ENCODE peak calls at places on chromosomes 3 and 15, in five cellular contexts. J is GM12878, D is HepG2, L is H1, K is K562. N is an unnamed sample.

GRCh38 chr15:88664151-88664778 is 25.4 kb downstream of the ISG20 start:
- DNase-seq in L (no peak), K (no peak), D (no peak), J (no peak), N (no peak)

GRCh38 chr3:158810823-158811425 is 9.1 kb downstream of the MFSD1 start:
- DNase-seq in L (no peak), K (no peak), J (no peak), D (no peak), N (no peak)

GRCh38 chr3:105414841-105415240 is 48.1 kb downstream of the ALCAM start:
- DNase-seq in K (no peak), D (no peak), L (no peak), J (no peak), N (no peak)

GRCh38 chr3:42020681-42021307 is 58.9 kb upstream of the ULK4 start:
- DNase-seq in J (no peak), K (no peak), L (no peak), D (no peak), N (no peak)

GRCh38 chr3:30984855-30985793 is 90.7 kb upstream of the GADL1 start:
- DNase-seq in L (no peak), K (no peak), D (no peak), J (no peak), N (no peak)

GRCh38 chr3:169668957-169669681 is 5.6 kb upstream of the MECOM start:
- DNase-seq in L (no peak), K (peak; percentile 43), J (no peak), D (peak; percentile 29), N (peak; percentile 86)

GRCh38 chr3:27089063-27089462 is 280.1 kb downstream of the NEK10 start:
- DNase-seq in L (no peak), J (no peak), D (no peak), K (no peak), N (no peak)

GRCh38 chr3:140176526-140176925 is 241.5 kb downstream of the CLSTN2 start:
- DNase-seq in K (no peak), L (no peak), J (no peak), D (no peak), N (no peak)

GRCh38 chr3:59836525-59836924 is 786.7 kb upstream of the CFAP20DC start:
- DNase-seq in L (no peak), K (no peak), J (no peak), D (no peak), N (no peak)

GRCh38 chr15:52257734-52258062 is 37.9 kb downstream of the MYO5C start:
- DNase-seq in L (no peak), J (no peak), D (no peak), K (no peak), N (no peak)

GRCh38 chr15:44591326-44591725 is 54.4 kb downstream of the EIF3J start:
- DNase-seq in J (no peak), D (no peak), K (no peak), L (no peak), N (no peak)

GRCh38 chr3:122921791-122922651 is 105.5 kb downstream of the SEMA5B start:
- DNase-seq in K (peak; percentile 79), D (peak; percentile 16), L (no peak), J (no peak), N (peak; percentile 76)

GRCh38 chr3:190073264-190073663 is 47.4 kb downstream of the P3H2 start:
- DNase-seq in D (no peak), L (no peak), K (no peak), J (no peak), N (no peak)

GRCh38 chr15:92011611-92012367 is 158.3 kb downstream of the SLCO3A1 start:
- DNase-seq in J (no peak), D (no peak), K (no peak), L (peak; percentile 43), N (no peak)

GRCh38 chr3:132174500-132174899 is 139.7 kb upstream of the CPNE4 start:
- DNase-seq in J (no peak), D (no peak), L (no peak), K (no peak), N (no peak)

GRCh38 chr3:48694610-48695051 is 8.9 kb upstream of the NCKIPSD start:
- DNase-seq in L (no peak), J (no peak), K (no peak), D (no peak), N (no peak)

GRCh38 chr3:176075491-176075890 is 1121.8 kb downstream of the TBL1XR1 start:
- DNase-seq in D (no peak), L (no peak), J (no peak), K (no peak), N (no peak)

GRCh38 chr3:98612587-98612986 is 19.2 kb upstream of the CPOX start:
- DNase-seq in K (no peak), D (peak; percentile 43), L (peak; percentile 38), J (no peak), N (peak; percentile 56)

GRCh38 chr3:171226794-171227193 is 200.3 kb upstream of the SLC2A2 start:
- DNase-seq in L (no peak), K (no peak), D (peak; percentile 74), J (no peak), N (no peak)

GRCh38 chr3:49362579-49362978 is 4.4 kb upstream of the GPX1 start:
- DNase-seq in J (no peak), L (no peak), D (no peak), K (no peak), N (no peak)

GRCh38 chr15:40953713-40954074 is 423 bp downstream of the CHAC1 start:
- DNase-seq in J (no peak), L (no peak), D (no peak), K (no peak), N (no peak)
- TF ChIP-seq ATF2 in J (no peak), L (no peak), D (no peak), K (no peak), N (no peak)

GRCh38 chr3:142990706-142991105 is 10.7 kb upstream of the U2SURP start:
- DNase-seq in L (no peak), J (no peak), D (no peak), K (no peak), N (no peak)

GRCh38 chr3:142998439-142998838 is 2.9 kb upstream of the U2SURP start:
- DNase-seq in L (no peak), D (no peak), J (no peak), K (no peak), N (no peak)

GRCh38 chr3:142992323-142992722 is 9.0 kb upstream of the U2SURP start:
- DNase-seq in K (no peak), D (no peak), J (no peak), L (no peak), N (no peak)

GRCh38 chr3:142997330-142997729 is 4.0 kb upstream of the U2SURP start:
- DNase-seq in D (no peak), J (no peak), L (no peak), K (no peak), N (no peak)

GRCh38 chr3:142993958-142994442 is 7.4 kb upstream of the U2SURP start:
- DNase-seq in J (no peak), D (peak; percentile 66), L (no peak), K (peak; percentile 61), N (peak; percentile 58)
- TF ChIP-seq ATF2 in J (no peak), D (no peak), L (no peak), K (no peak), N (no peak)

GRCh38 chr3:165837058-165837525 is at the start of gene BCHE:
- DNase-seq in J (no peak), K (no peak), L (no peak), D (no peak), N (no peak)
- TF ChIP-seq ATF2 in J (no peak), K (no peak), L (no peak), D (no peak), N (no peak)

DNA sequence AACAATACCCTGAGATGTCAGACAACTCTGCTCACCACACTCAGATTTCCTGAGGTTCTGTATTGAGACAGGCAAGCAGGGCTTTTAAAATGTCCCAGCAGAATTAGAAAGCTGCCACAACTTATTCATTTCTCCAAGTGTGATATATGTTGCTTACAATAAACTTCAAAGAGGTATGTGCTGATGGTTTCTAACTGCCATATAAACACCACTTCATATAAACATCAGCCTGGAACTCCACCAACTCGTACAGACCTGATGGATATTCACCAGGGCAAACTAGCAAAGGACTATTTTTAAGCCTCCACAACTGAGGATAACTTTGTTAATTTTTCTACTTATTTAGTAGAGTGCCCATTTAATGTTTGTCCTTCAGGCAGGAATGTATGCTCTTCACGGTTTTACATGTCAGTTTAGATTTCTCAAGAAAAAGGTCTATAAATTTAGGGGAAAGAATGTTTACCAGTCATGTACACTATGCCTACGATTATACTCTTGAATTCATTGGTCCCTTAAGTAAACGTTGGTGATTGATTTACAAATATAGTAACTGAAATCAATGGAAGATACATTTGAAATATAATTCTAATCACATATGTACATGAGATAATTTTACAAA is 109.6 kb upstream of the ABI3BP start:
- DNase-seq in K (no peak), L (no peak), D (no peak), J (no peak), N (no peak)
- TF ChIP-seq ATF2 in K (no peak), L (no peak), D (no peak), J (no peak), N (no peak)

DNA sequence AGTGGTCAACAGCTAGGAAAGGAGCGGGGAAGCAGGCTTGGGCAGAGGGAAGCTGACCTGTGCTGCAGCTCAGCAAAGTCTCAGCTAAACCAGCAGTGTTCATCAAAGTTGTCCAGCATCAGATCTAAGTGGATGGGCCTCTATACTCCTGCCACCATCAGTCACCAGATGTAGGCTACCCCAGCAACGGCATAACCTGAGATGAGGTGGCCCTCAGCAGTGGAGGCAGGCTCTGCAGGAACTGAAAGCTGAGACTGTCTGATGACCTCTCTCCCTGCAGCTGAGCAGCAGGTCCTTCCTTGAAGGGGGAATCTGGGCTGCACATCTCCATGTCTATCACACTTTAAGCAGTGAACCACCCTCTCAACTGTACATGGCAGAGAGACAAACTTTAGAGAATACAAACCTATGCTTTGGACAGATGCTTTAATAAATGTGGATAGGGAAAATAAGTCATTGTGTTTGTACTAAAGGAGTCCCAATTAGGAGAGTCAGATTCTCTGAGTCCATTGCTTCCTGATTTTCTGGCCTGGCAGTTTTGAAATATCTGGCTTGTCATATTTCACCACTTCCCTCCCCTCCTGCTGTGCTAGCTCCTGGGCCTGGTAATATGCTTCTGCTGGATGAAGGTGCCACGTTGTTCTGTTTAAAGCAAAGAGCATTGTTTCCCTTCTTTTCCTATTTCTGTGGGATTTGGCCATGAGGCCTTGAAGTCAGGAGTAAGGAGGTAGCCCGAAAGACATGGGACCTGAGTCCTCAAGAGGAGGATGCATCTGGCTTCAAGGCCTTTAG is 11.1 kb upstream of the PSTPIP1 start:
- DNase-seq in J (no peak), L (no peak), K (no peak), D (no peak), N (no peak)
- TF ChIP-seq ATF2 in J (no peak), L (no peak), K (no peak), D (no peak), N (no peak)

DNA sequence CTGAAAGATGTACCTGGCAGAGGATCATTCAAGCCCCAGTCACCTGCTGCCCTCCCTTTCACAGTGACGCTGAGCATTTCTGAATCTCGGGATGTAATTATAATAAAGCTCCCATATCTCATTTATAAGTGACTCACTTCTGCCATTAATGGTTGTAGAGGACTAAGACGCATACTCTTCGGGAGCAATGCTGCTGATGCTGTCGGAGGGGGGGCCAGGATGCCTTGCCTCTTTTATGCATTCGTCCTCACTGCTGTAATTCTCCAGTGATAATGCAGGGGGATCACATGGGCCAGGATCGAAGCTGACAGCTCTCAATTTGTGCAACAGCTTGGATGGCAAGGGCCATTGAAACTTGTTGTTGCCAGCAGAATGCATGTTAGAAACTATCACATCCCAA is 3.1 kb downstream of the HRH1 start:
- DNase-seq in J (no peak), K (no peak), L (no peak), D (no peak), N (no peak)
- TF ChIP-seq ATF2 in J (no peak), K (no peak), L (no peak), D (no peak), N (no peak)

N was measured in WTC11.